ENCODE peak calls at places on chromosomes 1 and 21, in ten cellular contexts. W is stomach, X is transverse colon, J is IMR-90, F is GM12891, N is Peyer's patch, I is right lobe of liver, Q is uterus, O is K562, V is H54. D is an unnamed sample.

GRCh38 chr1:39689635-39690034 is 1.6 kb downstream of the HPCAL4 start:
- DNase-seq in W (no peak), X (no peak), J (no peak), F (no peak), N (no peak), I (no peak), Q (no peak), O (no peak), V (no peak), D (no peak)

GRCh38 chr1:170910273-170910672 is 25.1 kb upstream of the MROH9 start:
- DNase-seq in W (no peak), X (no peak), J (peak; percentile 67), F (no peak), N (no peak), I (no peak), Q (no peak), O (no peak), V (no peak), D (no peak)

GRCh38 chr1:207805841-207806421 is 54.1 kb downstream of the CD46 start:
- DNase-seq in W (peak; percentile 72), X (peak; percentile 63), J (peak; percentile 98), F (no peak), N (peak; percentile 66), I (no peak), Q (peak; percentile 85), O (peak; percentile 69), V (peak; percentile 67), D (peak; percentile 45)

GRCh38 chr1:42934111-42934510 is 24.6 kb downstream of the SLC2A1 start:
- DNase-seq in W (no peak), X (no peak), J (no peak), F (no peak), N (no peak), I (no peak), Q (no peak), O (no peak), V (no peak), D (no peak)

GRCh38 chr1:206912445-206913095 is 9.2 kb downstream of the FCMR start:
- DNase-seq in W (peak; percentile 75), X (peak; percentile 77), J (peak; percentile 75), F (no peak), N (peak; percentile 88), I (peak; percentile 73), Q (peak; percentile 76), O (peak; percentile 86), V (no peak), D (peak; percentile 78)

GRCh38 chr1:25033030-25033827 is 103.2 kb upstream of the RUNX3 start:
- DNase-seq in W (no peak), X (no peak), J (no peak), F (no peak), N (no peak), I (no peak), Q (no peak), O (no peak), V (no peak), D (no peak)

GRCh38 chr1:80212021-80212420 is 1205.5 kb upstream of the ADGRL4 start:
- DNase-seq in W (no peak), X (no peak), J (peak; percentile 6), F (no peak), N (no peak), I (no peak), Q (no peak), O (no peak), V (no peak), D (no peak)

GRCh38 chr1:203648281-203648680 is 21.6 kb downstream of the ATP2B4 start:
- DNase-seq in W (no peak), X (no peak), J (no peak), F (no peak), N (no peak), I (no peak), Q (no peak), O (no peak), V (no peak), D (no peak)

GRCh38 chr21:42578034-42578433 is 64.4 kb downstream of the SLC37A1 start:
- DNase-seq in W (no peak), X (peak; percentile 2), J (no peak), F (no peak), N (peak; percentile 41), I (peak; percentile 33), Q (no peak), O (no peak), V (no peak), D (no peak)

GRCh38 chr1:92822907-92823306 is 8.9 kb upstream of the RPL5 start:
- DNase-seq in W (no peak), X (no peak), J (peak; percentile 86), F (no peak), N (no peak), I (no peak), Q (no peak), O (no peak), V (no peak), D (no peak)

GRCh38 chr1:203913045-203913444 is 51.6 kb downstream of the SNRPE start:
- DNase-seq in W (no peak), X (no peak), J (no peak), F (no peak), N (no peak), I (no peak), Q (no peak), O (no peak), V (no peak), D (no peak)

GRCh38 chr1:172185206-172185605 is 235.3 kb upstream of the C1orf105 start:
- DNase-seq in W (no peak), X (no peak), J (peak; percentile 34), F (no peak), N (no peak), I (no peak), Q (no peak), O (no peak), V (no peak), D (no peak)

GRCh38 chr1:84377480-84378095 is 20.7 kb upstream of the DNASE2B start:
- DNase-seq in W (no peak), X (no peak), J (peak; percentile 92), F (no peak), N (no peak), I (no peak), Q (peak; percentile 82), O (no peak), V (no peak), D (no peak)

GRCh38 chr1:112849425-112849966 is 106.5 kb downstream of the SLC16A1 start:
- DNase-seq in W (no peak), X (peak; percentile 31), J (peak; percentile 33), F (peak; percentile 21), N (no peak), I (no peak), Q (no peak), O (no peak), V (no peak), D (no peak)

GRCh38 chr1:244212219-244212618 is 161.1 kb downstream of the ZBTB18 start:
- DNase-seq in W (no peak), X (no peak), J (no peak), F (no peak), N (no peak), I (no peak), Q (no peak), O (no peak), V (no peak), D (no peak)

GRCh38 chr1:54559111-54559548 is 11.1 kb downstream of the ACOT11 start:
- DNase-seq in W (no peak), X (no peak), J (no peak), F (no peak), N (peak; percentile 39), I (no peak), Q (no peak), O (no peak), V (no peak), D (no peak)

GRCh38 chr1:240967070-240967724 is 355.2 kb upstream of the GREM2 start:
- DNase-seq in W (no peak), X (no peak), J (peak; percentile 0), F (no peak), N (no peak), I (no peak), Q (no peak), O (no peak), V (peak; percentile 2), D (no peak)

GRCh38 chr1:33397994-33398393 is 32.9 kb downstream of the PHC2 start:
- DNase-seq in W (no peak), X (no peak), J (no peak), F (no peak), N (no peak), I (no peak), Q (no peak), O (no peak), V (no peak), D (no peak)

GRCh38 chr1:8905582-8906191 is 27.2 kb upstream of the ENO1 start:
- DNase-seq in W (no peak), X (no peak), J (no peak), F (no peak), N (no peak), I (no peak), Q (no peak), O (no peak), V (no peak), D (no peak)

DNA sequence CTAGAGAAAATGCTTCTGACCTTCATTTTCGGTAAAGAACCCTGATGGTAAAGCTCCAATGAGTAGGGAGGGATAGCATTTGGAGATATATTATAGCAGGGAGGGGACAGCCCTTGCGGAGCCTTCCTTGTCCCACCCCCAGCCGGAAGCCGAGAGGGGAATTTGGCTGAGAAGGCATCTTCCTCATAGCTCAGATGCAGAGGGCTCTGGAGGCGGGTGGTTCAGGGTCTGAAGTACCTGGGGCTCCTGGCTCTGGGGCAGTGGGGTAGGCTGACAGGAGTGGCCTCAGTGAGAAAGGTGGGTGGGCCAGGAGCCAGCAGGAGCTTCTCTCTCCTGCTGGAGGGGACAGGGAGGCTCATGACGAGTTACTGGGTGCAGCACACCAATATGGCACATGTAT is 88.0 kb upstream of the IFFO2 start:
- DNase-seq in W (no peak), X (no peak), J (no peak), F (no peak), N (no peak), I (peak; percentile 38), Q (no peak), O (no peak), V (no peak), D (no peak)
- TF ChIP-seq POLR2A in W (no peak), X (no peak), J (no peak), F (no peak), N (no peak), I (no peak), Q (no peak), O (no peak), V (no peak), D (no peak)

GRCh38 chr1:21289700-21290545 is at the start of gene ECE1:
- DNase-seq in W (peak; percentile 60), X (peak; percentile 69), J (no peak), F (no peak), N (peak; percentile 75), I (peak; percentile 70), Q (no peak), O (no peak), V (peak; percentile 47), D (no peak)
- TF ChIP-seq POLR2A in W (no peak), X (peak; percentile 19), J (no peak), F (no peak), N (no peak), I (no peak), Q (peak; percentile 42), O (no peak), V (peak; percentile 44), D (peak; percentile 44)

GRCh38 chr1:209823143-209824041 is 4.4 kb upstream of the UTP25 start:
- DNase-seq in W (no peak), X (no peak), J (peak; percentile 78), F (no peak), N (no peak), I (no peak), Q (no peak), O (peak; percentile 65), V (no peak), D (peak; percentile 74)
- TF ChIP-seq POLR2A in W (no peak), X (no peak), J (no peak), F (no peak), N (no peak), I (no peak), Q (no peak), O (no peak), V (no peak), D (no peak)

GRCh38 chr1:58781541-58782307 is 2.1 kb downstream of the JUN start:
- DNase-seq in W (peak; percentile 66), X (peak; percentile 77), J (peak; percentile 69), F (no peak), N (peak; percentile 79), I (peak; percentile 79), Q (peak; percentile 77), O (peak; percentile 65), V (no peak), D (peak; percentile 61)
- TF ChIP-seq POLR2A in W (peak; percentile 49), X (peak; percentile 52), J (peak; percentile 37), F (no peak), N (peak; percentile 38), I (no peak), Q (no peak), O (no peak), V (no peak), D (no peak)

D was measured in prostate gland.